ENCODE peak calls at places on chromosomes 6 and 20, in ten cellular contexts. M is BE2C, C is psoas muscle, U is fibroblast of lung, P is thoracic aorta, Z is left lung, I is astrocyte, V is tibial artery, A is heart right ventricle, B is A549. K is an unnamed sample.

GRCh38 chr6:108544586-108544985 is 16.1 kb upstream of the FOXO3 start:
- DNase-seq in B (no peak), U (peak; percentile 67), Z (no peak), I (no peak), A (no peak), V (no peak), P (no peak), M (no peak), C (no peak), K (no peak)

GRCh38 chr6:13378669-13379590 is 50.6 kb upstream of the TBC1D7 start:
- DNase-seq in C (no peak), U (no peak), A (no peak), V (no peak), B (no peak), M (no peak), P (no peak), Z (no peak), I (no peak), K (no peak)

GRCh38 chr6:20706293-20707165 is 172.3 kb downstream of the CDKAL1 start:
- DNase-seq in B (peak; percentile 33), A (no peak), Z (no peak), I (peak; percentile 82), V (no peak), M (no peak), U (peak; percentile 43), C (no peak), P (no peak), K (peak; percentile 30)

GRCh38 chr6:31083742-31084354 is 28.5 kb downstream of the C6orf15 start:
- DNase-seq in B (peak; percentile 67), A (peak; percentile 53), M (peak; percentile 56), V (no peak), C (peak; percentile 18), I (peak; percentile 67), P (no peak), Z (no peak), U (peak; percentile 78), K (peak; percentile 61)

GRCh38 chr20:57435498-57436222 is 44.5 kb downstream of the RBM38 start:
- DNase-seq in A (peak; percentile 55), P (no peak), B (peak; percentile 30), U (no peak), M (peak; percentile 58), V (peak; percentile 61), Z (peak; percentile 91), C (peak; percentile 85), I (peak; percentile 36), K (no peak)

GRCh38 chr6:87029711-87030314 is 65.1 kb downstream of the CGA start:
- DNase-seq in I (peak; percentile 41), U (peak; percentile 77), C (no peak), V (no peak), B (peak; percentile 56), M (peak; percentile 42), Z (no peak), P (no peak), A (no peak), K (peak; percentile 26)

GRCh38 chr6:158142789-158143188 is 25.3 kb downstream of the SERAC1 start:
- DNase-seq in C (no peak), U (peak; percentile 59), P (no peak), A (no peak), V (no peak), Z (no peak), I (peak; percentile 72), M (no peak), B (no peak), K (peak; percentile 39)

GRCh38 chr6:46410330-46410953 is 80.8 kb downstream of the RCAN2 start:
- DNase-seq in M (no peak), A (peak; percentile 37), Z (no peak), C (no peak), U (peak; percentile 57), I (peak; percentile 35), B (no peak), V (peak; percentile 22), P (no peak), K (no peak)

GRCh38 chr20:47857142-47857993 is 72.1 kb upstream of the SULF2 start:
- DNase-seq in V (peak; percentile 30), C (peak; percentile 30), A (peak; percentile 62), B (no peak), P (peak; percentile 18), I (peak; percentile 84), M (no peak), U (no peak), Z (no peak), K (no peak)

GRCh38 chr6:47308674-47309325 is 905 bp downstream of the TNFRSF21 start:
- DNase-seq in C (peak; percentile 21), P (no peak), M (peak; percentile 46), B (peak; percentile 29), V (no peak), U (peak; percentile 38), I (peak; percentile 37), A (peak; percentile 13), Z (peak; percentile 78), K (no peak)

GRCh38 chr6:124436803-124437202 is 525.4 kb upstream of the RNF217 start:
- DNase-seq in I (no peak), V (no peak), B (no peak), Z (no peak), P (no peak), U (no peak), A (no peak), C (no peak), M (no peak), K (no peak)

GRCh38 chr6:124433369-124434064 is 528.7 kb upstream of the RNF217 start:
- DNase-seq in P (no peak), C (no peak), I (peak; percentile 8), B (no peak), Z (no peak), A (no peak), M (no peak), U (no peak), V (no peak), K (no peak)

GRCh38 chr6:124430741-124431140 is 531.5 kb upstream of the RNF217 start:
- DNase-seq in Z (no peak), U (no peak), M (no peak), P (no peak), V (no peak), C (no peak), A (no peak), I (peak; percentile 25), B (no peak), K (no peak)

GRCh38 chr6:124434416-124434815 is 527.8 kb upstream of the RNF217 start:
- DNase-seq in V (no peak), M (no peak), P (no peak), U (peak; percentile 80), I (no peak), A (no peak), C (no peak), Z (no peak), B (no peak), K (no peak)

DNA sequence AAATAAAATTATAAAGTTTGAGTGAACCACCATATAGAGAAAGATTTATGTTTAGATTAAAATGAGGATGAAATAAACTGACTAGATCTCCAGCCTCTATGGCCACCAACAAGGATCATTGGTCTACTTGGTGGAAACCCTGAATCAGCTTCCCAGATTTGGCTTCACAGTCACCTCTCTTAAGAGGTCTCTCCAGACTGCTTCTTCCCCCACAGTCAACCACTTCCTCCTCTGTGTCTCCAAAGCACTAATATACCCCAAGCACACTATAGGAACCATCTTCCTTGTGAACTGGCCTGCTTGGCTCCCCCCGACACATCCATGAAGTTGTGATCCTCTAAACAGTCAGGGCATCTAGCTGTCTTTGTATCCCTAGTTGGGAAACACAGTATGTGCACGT is 529.6 kb upstream of the RNF217 start:
- DNase-seq in M (no peak), A (no peak), C (no peak), I (no peak), P (no peak), B (no peak), V (no peak), U (no peak), Z (no peak), K (no peak)
- TF ChIP-seq CTCF in M (no peak), A (no peak), C (no peak), I (no peak), P (no peak), B (no peak), V (no peak), U (no peak), Z (no peak), K (no peak)

GRCh38 chr6:23368557-23368956 is 757.5 kb upstream of the NRSN1 start:
- DNase-seq in Z (no peak), V (no peak), U (no peak), B (no peak), A (no peak), I (no peak), M (no peak), C (no peak), P (no peak), K (no peak)
- H3K9me3 ChIP-seq in Z (peaks cover 8% of the 10 kb centered on the region), V (no peaks in the 10 kb centered on the region), U (no peaks in the 10 kb centered on the region), B (no peaks in the 10 kb centered on the region), A (no peaks in the 10 kb centered on the region), I (no peaks in the 10 kb centered on the region), M (no peaks in the 10 kb centered on the region), C (no peaks in the 10 kb centered on the region), P (no peaks in the 10 kb centered on the region), K (no peaks in the 10 kb centered on the region)

DNA sequence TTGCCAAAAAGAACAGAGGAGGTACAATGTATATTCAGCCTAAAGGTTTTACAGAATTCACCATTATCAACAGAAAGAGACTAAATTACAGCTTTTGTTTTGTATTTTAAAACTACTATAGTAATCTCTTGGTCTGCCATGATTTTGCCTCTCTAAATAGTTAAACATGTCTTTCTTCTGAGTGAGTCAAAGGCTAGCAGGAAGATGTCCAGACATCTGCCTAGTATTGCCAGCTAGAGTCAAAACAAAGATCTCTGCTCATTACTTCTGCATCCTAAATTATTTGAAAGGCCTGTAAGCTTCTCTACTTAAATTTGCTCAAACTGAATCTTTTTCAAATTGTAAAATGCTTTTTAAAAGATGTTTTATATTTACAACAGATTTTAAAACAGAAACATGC is 8.8 kb downstream of the ASF1A start:
- DNase-seq in M (no peak), C (no peak), Z (no peak), V (no peak), P (no peak), B (no peak), I (peak; percentile 48), A (no peak), U (peak; percentile 12), K (no peak)
- H3K4me3 ChIP-seq in M (no peak overlapping the region), C (no peak overlapping the region), Z (no peak overlapping the region), V (no peak overlapping the region), P (no peak overlapping the region), B (no peak overlapping the region), I (no peak overlapping the region), A (no peak overlapping the region), U (no peak overlapping the region), K (no peak overlapping the region)

GRCh38 chr6:153790881-153791473 is 248.1 kb upstream of the OPRM1 start:
- DNase-seq in P (no peak), U (peak; percentile 71), B (peak; percentile 10), M (peak; percentile 50), C (no peak), A (no peak), V (peak; percentile 44), I (peak; percentile 59), Z (no peak), K (no peak)
- TF ChIP-seq CTCF in P (no peak), U (no peak), B (peak; percentile 6), M (peak; percentile 60), C (no peak), A (no peak), V (no peak), I (no peak), Z (no peak), K (no peak)

DNA sequence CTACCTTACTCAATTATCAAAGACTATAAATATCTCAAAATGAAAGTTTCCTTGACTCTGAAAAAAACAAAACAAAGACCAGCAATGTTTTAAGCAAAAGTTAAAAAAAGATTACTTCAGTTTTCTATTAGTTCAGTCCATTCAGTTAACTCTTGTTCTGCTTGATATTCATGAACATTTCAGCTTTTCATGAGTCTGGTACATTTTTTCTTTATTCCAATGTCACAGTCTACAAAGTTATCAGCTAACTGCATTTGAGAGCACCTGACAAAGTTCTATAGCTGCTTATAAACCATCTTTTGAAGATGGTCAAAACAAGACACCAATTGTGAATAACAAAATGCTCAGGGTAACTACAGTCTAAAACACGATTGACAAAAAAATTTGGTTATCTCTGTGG is 156.1 kb upstream of the NOX3 start:
- DNase-seq in I (no peak), M (no peak), C (no peak), B (no peak), A (no peak), Z (no peak), U (no peak), P (no peak), V (no peak), K (no peak)
- H3K9me3 ChIP-seq in I (peaks cover 3% of the 10 kb centered on the region), M (no peaks in the 10 kb centered on the region), C (peaks cover 31% of the 10 kb centered on the region), B (no peaks in the 10 kb centered on the region), A (peaks cover 18% of the 10 kb centered on the region), Z (peaks cover 65% of the 10 kb centered on the region), U (no peaks in the 10 kb centered on the region), P (peaks cover 5% of the 10 kb centered on the region), V (peaks cover 27% of the 10 kb centered on the region), K (peaks cover 3% of the 10 kb centered on the region)

K was measured in AG04450.